ENCODE peak calls at places on chromosomes 1 and 21, in nine cellular contexts. Z, H, E, K, W, C, X, U and V are unnamed samples.

GRCh38 chr1:64469977-64470669 is at the start of gene CACHD1:
- DNase-seq in Z (peak; percentile 87), H (peak; percentile 75), E (peak; percentile 70), K (peak; percentile 85), W (peak; percentile 57), C (no peak), X (peak; percentile 94), U (peak; percentile 88), V (peak; percentile 84)

GRCh38 chr21:38944903-38945302 is 139.2 kb downstream of the ETS2 start:
- DNase-seq in Z (no peak), H (no peak), E (no peak), K (no peak), W (no peak), C (no peak), X (no peak), U (no peak), V (no peak)

GRCh38 chr1:226405411-226405988 is 2.4 kb downstream of the PARP1 start:
- DNase-seq in Z (no peak), H (no peak), E (no peak), K (peak; percentile 68), W (no peak), C (no peak), X (no peak), U (no peak), V (no peak)

GRCh38 chr1:22221233-22221780 is 78.4 kb upstream of the WNT4 start:
- DNase-seq in Z (peak; percentile 6), H (no peak), E (no peak), K (no peak), W (no peak), C (no peak), X (no peak), U (no peak), V (no peak)

GRCh38 chr1:116360435-116361173 is 12.4 kb upstream of the ATP1A1 start:
- DNase-seq in Z (no peak), H (peak; percentile 38), E (peak; percentile 17), K (no peak), W (peak; percentile 44), C (no peak), X (no peak), U (no peak), V (no peak)

GRCh38 chr1:39738622-39739366 is at the start of gene PPIE:
- DNase-seq in Z (peak; percentile 97), H (peak; percentile 84), E (peak; percentile 83), K (peak; percentile 93), W (peak; percentile 90), C (peak; percentile 70), X (peak; percentile 96), U (peak; percentile 96), V (peak; percentile 91)

GRCh38 chr1:241459186-241459802 is 60.3 kb downstream of the FH start:
- DNase-seq in Z (no peak), H (no peak), E (no peak), K (no peak), W (no peak), C (no peak), X (no peak), U (no peak), V (no peak)

GRCh38 chr1:241950390-241950789 is 7.2 kb upstream of the BECN2 start:
- DNase-seq in Z (peak; percentile 18), H (peak; percentile 91), E (peak; percentile 45), K (no peak), W (peak; percentile 10), C (no peak), X (no peak), U (no peak), V (no peak)

GRCh38 chr1:182811975-182812727 is 22.6 kb downstream of the NPL start:
- DNase-seq in Z (no peak), H (no peak), E (no peak), K (no peak), W (no peak), C (no peak), X (no peak), U (no peak), V (no peak)

GRCh38 chr1:200780545-200781444 is 42.1 kb downstream of the CAMSAP2 start:
- DNase-seq in Z (no peak), H (peak; percentile 49), E (peak; percentile 43), K (peak; percentile 6), W (peak; percentile 67), C (peak; percentile 61), X (no peak), U (no peak), V (no peak)

GRCh38 chr21:33403128-33403785 is at the start of gene IFNGR2:
- DNase-seq in Z (no peak), H (peak; percentile 38), E (no peak), K (no peak), W (no peak), C (no peak), X (peak; percentile 81), U (peak; percentile 58), V (no peak)

GRCh38 chr1:34547043-34547674 is 207.7 kb upstream of the GJB5 start:
- DNase-seq in Z (no peak), H (peak; percentile 39), E (no peak), K (peak; percentile 63), W (peak; percentile 1), C (no peak), X (peak; percentile 30), U (no peak), V (no peak)

GRCh38 chr1:31871703-31872102 is 55.9 kb upstream of the SPOCD1 start:
- DNase-seq in Z (no peak), H (no peak), E (no peak), K (no peak), W (no peak), C (no peak), X (no peak), U (no peak), V (no peak)

GRCh38 chr1:53091841-53092645 is 30.0 kb downstream of the PODN start:
- DNase-seq in Z (peak; percentile 42), H (peak; percentile 77), E (no peak), K (no peak), W (peak; percentile 62), C (no peak), X (no peak), U (no peak), V (no peak)

GRCh38 chr1:202058001-202058908 is 47.9 kb downstream of the ELF3 start:
- DNase-seq in Z (no peak), H (no peak), E (peak; percentile 35), K (no peak), W (peak; percentile 78), C (no peak), X (no peak), U (no peak), V (no peak)

GRCh38 chr1:29521846-29522580 is 285.7 kb downstream of the PTPRU start:
- DNase-seq in Z (peak; percentile 5), H (no peak), E (no peak), K (no peak), W (no peak), C (no peak), X (no peak), U (no peak), V (no peak)

GRCh38 chr1:168676029-168676812 is 52.8 kb downstream of the DPT start:
- DNase-seq in Z (no peak), H (no peak), E (no peak), K (no peak), W (no peak), C (no peak), X (no peak), U (no peak), V (no peak)

DNA sequence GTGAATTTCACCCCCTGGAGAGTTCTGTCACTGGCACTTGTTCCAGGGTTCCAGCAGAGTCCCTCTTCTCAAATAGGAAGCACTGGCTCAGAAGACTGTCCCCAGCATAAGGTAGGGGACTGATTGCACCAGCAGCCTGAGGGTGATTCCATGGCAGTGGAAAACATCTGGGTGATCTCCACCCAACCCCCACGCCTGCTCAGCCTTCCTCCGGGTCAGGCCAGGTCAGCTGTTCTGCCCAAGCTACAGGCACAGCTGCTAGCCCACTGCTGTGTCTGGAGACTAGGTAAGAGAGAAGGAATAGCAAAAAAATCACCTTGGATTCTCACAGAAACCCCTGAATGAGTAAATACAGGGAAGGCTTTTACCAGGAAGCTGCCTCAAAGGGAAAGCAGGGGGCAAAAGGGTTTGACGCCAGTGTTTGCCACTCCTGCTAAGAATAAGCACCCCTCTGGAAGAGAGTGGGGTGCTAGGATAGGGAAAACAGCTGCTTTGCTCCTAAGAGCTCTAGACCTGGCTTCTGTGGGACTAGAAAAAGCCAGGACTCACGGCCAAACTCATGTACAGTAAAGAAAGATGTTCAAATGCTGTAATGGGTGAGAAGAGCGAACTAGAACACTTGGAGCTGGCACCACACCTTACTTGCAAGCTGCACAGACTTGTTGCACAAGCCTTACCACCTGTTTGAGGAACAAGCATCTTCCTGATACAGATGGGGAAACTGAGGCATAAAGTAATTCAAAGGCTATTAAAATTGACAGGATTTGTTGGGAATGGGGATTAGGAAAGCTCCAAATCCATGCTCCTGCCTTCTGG is 1.0 kb upstream of the DENND2D start:
- DNase-seq in Z (no peak), H (no peak), E (no peak), K (no peak), W (peak; percentile 43), C (no peak), X (no peak), U (no peak), V (no peak)
- H3K4me3 ChIP-seq in Z (no peak overlapping the region), H (no peak overlapping the region), E (no peak overlapping the region), K (no peak overlapping the region), W (no peak overlapping the region), C (peak overlapping the region; percentile 73), X (no peak overlapping the region), U (no peak overlapping the region), V (no peak overlapping the region)

DNA sequence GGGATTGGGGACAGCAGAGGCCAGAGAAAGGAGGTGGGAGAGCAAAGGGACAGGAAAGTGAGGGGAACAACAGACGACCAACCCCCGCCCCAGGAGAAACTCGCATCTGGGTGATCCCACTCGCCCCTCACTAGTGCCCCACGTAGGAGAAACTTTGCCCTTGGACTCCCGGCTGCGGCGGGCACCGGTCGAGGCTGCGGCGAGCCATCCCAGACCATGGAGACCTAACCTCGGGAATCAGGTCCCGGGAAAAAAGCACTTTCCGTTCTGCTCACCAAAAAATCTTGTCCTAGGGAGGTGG is 2.6 kb downstream of the GFI1 start:
- DNase-seq in Z (no peak), H (no peak), E (no peak), K (no peak), W (no peak), C (no peak), X (no peak), U (no peak), V (no peak)
- H3K4me3 ChIP-seq in Z (no peak overlapping the region), H (no peak overlapping the region), E (no peak overlapping the region), K (peak overlapping the region; percentile 46), W (peak overlapping the region; percentile 6), C (peak overlapping the region; percentile 93), X (no peak overlapping the region), U (peak overlapping the region; percentile 20), V (peak overlapping the region; percentile 6)

DNA sequence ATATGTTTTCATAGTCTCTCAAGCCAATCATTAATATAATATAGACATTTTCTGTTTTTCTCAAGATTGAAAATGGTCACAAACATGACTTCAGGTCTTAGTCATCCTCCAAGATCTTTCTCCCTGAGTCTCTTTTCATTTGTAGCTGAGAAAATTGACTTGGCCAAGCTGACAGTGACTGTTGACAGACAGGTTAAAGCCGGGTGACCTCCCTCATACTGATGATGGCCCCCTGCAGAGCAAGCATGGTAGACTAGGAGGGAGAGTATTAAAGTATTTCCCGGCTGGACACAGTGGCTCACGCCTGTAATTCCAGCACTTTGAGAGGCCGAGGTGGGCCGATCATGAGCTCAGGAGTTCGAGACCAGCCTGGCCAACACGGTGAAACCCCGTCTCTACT is 6.8 kb upstream of the KIAA1614 start:
- DNase-seq in Z (no peak), H (no peak), E (no peak), K (no peak), W (no peak), C (no peak), X (no peak), U (no peak), V (no peak)
- H3K4me3 ChIP-seq in Z (no peak overlapping the region), H (no peak overlapping the region), E (no peak overlapping the region), K (no peak overlapping the region), W (no peak overlapping the region), C (no peak overlapping the region), X (no peak overlapping the region), U (no peak overlapping the region), V (no peak overlapping the region)

GRCh38 chr1:77927414-77927813 is 39.0 kb downstream of the NEXN start:
- DNase-seq in Z (no peak), H (no peak), E (no peak), K (no peak), W (no peak), C (no peak), X (no peak), U (no peak), V (no peak)
- H3K4me3 ChIP-seq in Z (no peak overlapping the region), H (no peak overlapping the region), E (no peak overlapping the region), K (no peak overlapping the region), W (no peak overlapping the region), C (peak overlapping the region; percentile 61), X (no peak overlapping the region), U (no peak overlapping the region), V (no peak overlapping the region)